ENCODE peak calls at places on chromosome 7, in ten cellular contexts. F is adrenal gland, G is GM23338, C is HepG2, Y is prostate gland, O is GM12878, L is pancreas, D is cardiac muscle cell, Q is ovary, Z is Peyer's patch. W is an unnamed sample.

GRCh38 chr7:116113310-116113709 is 82.7 kb upstream of the TFEC start:
- DNase-seq in F (no peak), G (no peak), C (no peak), Y (no peak), O (no peak), L (no peak), D (no peak), Q (no peak), Z (no peak), W (no peak)

GRCh38 chr7:112649560-112649959 is 140.6 kb downstream of the TMEM168 start:
- DNase-seq in F (no peak), G (no peak), C (no peak), Y (no peak), O (no peak), L (no peak), D (no peak), Q (no peak), Z (no peak), W (no peak)

GRCh38 chr7:44215531-44215930 is 14.8 kb downstream of the YKT6 start:
- DNase-seq in F (no peak), G (no peak), C (no peak), Y (no peak), O (no peak), L (peak; percentile 34), D (no peak), Q (no peak), Z (no peak), W (no peak)

GRCh38 chr7:143480501-143480900 is 2.8 kb downstream of the TAS2R41 start:
- DNase-seq in F (no peak), G (no peak), C (no peak), Y (no peak), O (no peak), L (no peak), D (no peak), Q (no peak), Z (no peak), W (no peak)

GRCh38 chr7:4207011-4207410 is 475.1 kb upstream of the FOXK1 start:
- DNase-seq in F (no peak), G (no peak), C (no peak), Y (no peak), O (no peak), L (peak; percentile 37), D (no peak), Q (no peak), Z (no peak), W (no peak)

GRCh38 chr7:31744294-31744874 is 57.4 kb downstream of the PPP1R17 start:
- DNase-seq in F (peak; percentile 86), G (peak; percentile 81), C (peak; percentile 49), Y (peak; percentile 62), O (peak; percentile 33), L (no peak), D (peak; percentile 71), Q (peak; percentile 59), Z (peak; percentile 88), W (peak; percentile 52)

GRCh38 chr7:159118623-159119022 is 26.0 kb downstream of the VIPR2 start:
- DNase-seq in F (no peak), G (no peak), C (no peak), Y (no peak), O (no peak), L (no peak), D (no peak), Q (no peak), Z (peak; percentile 32), W (no peak)

GRCh38 chr7:127760436-127761031 is 108.5 kb downstream of the SND1 start:
- DNase-seq in F (no peak), G (no peak), C (no peak), Y (no peak), O (no peak), L (no peak), D (no peak), Q (no peak), Z (no peak), W (no peak)

GRCh38 chr7:11579141-11579540 is 252.9 kb downstream of the THSD7A start:
- DNase-seq in F (no peak), G (no peak), C (no peak), Y (no peak), O (no peak), L (no peak), D (no peak), Q (no peak), Z (no peak), W (no peak)

GRCh38 chr7:77679608-77680007 is 16.7 kb upstream of the RSBN1L start:
- DNase-seq in F (no peak), G (no peak), C (no peak), Y (no peak), O (no peak), L (no peak), D (no peak), Q (no peak), Z (no peak), W (no peak)

GRCh38 chr7:69180662-69181061 is 417.6 kb upstream of the AUTS2 start:
- DNase-seq in F (no peak), G (no peak), C (no peak), Y (no peak), O (no peak), L (no peak), D (no peak), Q (no peak), Z (no peak), W (no peak)

GRCh38 chr7:138000081-138000701 is 1.7 kb downstream of the CREB3L2 start:
- DNase-seq in F (peak; percentile 86), G (peak; percentile 77), C (peak; percentile 66), Y (no peak), O (no peak), L (no peak), D (peak; percentile 77), Q (peak; percentile 62), Z (peak; percentile 72), W (peak; percentile 55)

GRCh38 chr7:138001529-138002095 is at the start of gene CREB3L2:
- DNase-seq in F (peak; percentile 80), G (peak; percentile 87), C (peak; percentile 36), Y (peak; percentile 35), O (no peak), L (peak; percentile 80), D (peak; percentile 92), Q (no peak), Z (peak; percentile 82), W (peak; percentile 76)

GRCh38 chr7:138002096-138002827 is 376 bp upstream of the CREB3L2 start:
- DNase-seq in F (peak; percentile 100), G (peak; percentile 100), C (peak; percentile 99), Y (peak; percentile 99), O (peak; percentile 99), L (peak; percentile 97), D (peak; percentile 100), Q (peak; percentile 100), Z (peak; percentile 99), W (peak; percentile 99)

GRCh38 chr7:137998250-137998649 is 3.6 kb downstream of the CREB3L2 start:
- DNase-seq in F (no peak), G (no peak), C (no peak), Y (no peak), O (no peak), L (no peak), D (no peak), Q (no peak), Z (no peak), W (no peak)

GRCh38 chr7:137999496-138000080 is 2.3 kb downstream of the CREB3L2 start:
- DNase-seq in F (no peak), G (no peak), C (no peak), Y (no peak), O (no peak), L (no peak), D (no peak), Q (no peak), Z (no peak), W (no peak)
- H3K4me1 ChIP-seq in F (peaks cover 52% of the 10 kb centered on the region), G (peaks cover 23% of the 10 kb centered on the region), C (peaks cover 62% of the 10 kb centered on the region), Y (no peaks in the 10 kb centered on the region), O (peaks cover 16% of the 10 kb centered on the region), L (peaks cover 33% of the 10 kb centered on the region), D (peaks cover 28% of the 10 kb centered on the region), Q (peaks cover 10% of the 10 kb centered on the region), Z (no peaks in the 10 kb centered on the region), W (peaks cover 51% of the 10 kb centered on the region)

GRCh38 chr7:131272086-131272485 is 55.6 kb upstream of the MKLN1 start:
- DNase-seq in F (no peak), G (no peak), C (no peak), Y (no peak), O (no peak), L (no peak), D (no peak), Q (no peak), Z (no peak), W (no peak)

GRCh38 chr7:131276190-131276589 is 51.5 kb upstream of the MKLN1 start:
- DNase-seq in F (no peak), G (no peak), C (no peak), Y (no peak), O (no peak), L (no peak), D (no peak), Q (no peak), Z (no peak), W (no peak)

GRCh38 chr7:131279044-131279443 is 48.6 kb upstream of the MKLN1 start:
- DNase-seq in F (no peak), G (no peak), C (no peak), Y (no peak), O (no peak), L (no peak), D (no peak), Q (no peak), Z (no peak), W (no peak)

GRCh38 chr7:131276736-131277135 is 50.9 kb upstream of the MKLN1 start:
- DNase-seq in F (no peak), G (no peak), C (no peak), Y (no peak), O (no peak), L (no peak), D (no peak), Q (no peak), Z (no peak), W (no peak)

GRCh38 chr7:131274986-131275385 is 52.7 kb upstream of the MKLN1 start:
- DNase-seq in F (no peak), G (no peak), C (no peak), Y (no peak), O (no peak), L (no peak), D (no peak), Q (no peak), Z (no peak), W (no peak)
- TF ChIP-seq CTCF in F (no peak), G (no peak), C (no peak), Y (no peak), O (no peak), L (no peak), D (no peak), Q (no peak), Z (no peak), W (no peak)

DNA sequence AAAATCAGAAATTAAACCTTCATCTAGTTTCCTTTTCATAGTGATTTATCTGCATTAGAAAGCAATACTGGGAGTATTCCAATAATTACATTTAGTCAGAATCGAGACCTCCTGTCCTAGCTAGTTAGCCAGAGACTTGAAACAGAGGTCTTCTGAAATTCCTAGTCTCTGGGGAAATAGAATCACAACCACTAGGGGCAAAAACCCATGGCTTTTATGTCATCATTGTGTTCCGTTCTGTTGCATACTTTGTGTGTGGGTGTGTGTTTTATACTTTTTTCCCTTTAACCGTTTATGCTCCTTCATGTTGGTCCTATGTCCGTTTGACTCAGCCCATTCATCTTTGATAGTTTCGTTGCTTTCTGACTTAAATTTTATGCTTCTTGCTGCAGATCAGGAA is 79.8 kb downstream of the RALA start:
- DNase-seq in F (no peak), G (peak; percentile 39), C (no peak), Y (no peak), O (no peak), L (no peak), D (no peak), Q (no peak), Z (no peak), W (no peak)
- H3K36me3 ChIP-seq in F (no peaks in the 10 kb centered on the region), G (no peaks in the 10 kb centered on the region), C (peaks cover 33% of the 10 kb centered on the region), Y (no peaks in the 10 kb centered on the region), O (no peaks in the 10 kb centered on the region), L (no peaks in the 10 kb centered on the region), D (peaks cover 15% of the 10 kb centered on the region), Q (no peaks in the 10 kb centered on the region), Z (peaks cover 25% of the 10 kb centered on the region), W (no peaks in the 10 kb centered on the region)

GRCh38 chr7:148486937-148487336 is 103.6 kb upstream of the C7orf33 start:
- DNase-seq in F (no peak), G (no peak), C (no peak), Y (no peak), O (no peak), L (no peak), D (no peak), Q (no peak), Z (no peak), W (no peak)
- H3K4me1 ChIP-seq in F (no peaks in the 10 kb centered on the region), G (no peaks in the 10 kb centered on the region), C (peaks cover 1% of the 10 kb centered on the region), Y (no peaks in the 10 kb centered on the region), O (no peaks in the 10 kb centered on the region), L (no peaks in the 10 kb centered on the region), D (no peaks in the 10 kb centered on the region), Q (no peaks in the 10 kb centered on the region), Z (no peaks in the 10 kb centered on the region), W (no peaks in the 10 kb centered on the region)

W was measured in thyroid gland.